ENCODE peak calls at places on chromosomes 13 and 19, in four cellular contexts. M is ELR, T is frontal cortex, Z is left cardiac atrium. Q is an unnamed sample.

GRCh38 chr13:33353210-33353609 is 67.7 kb upstream of the STARD13 start:
- DNase-seq in M (no peak), T (no peak), Z (peak), Q (no peak)

GRCh38 chr13:29182216-29182615 is 362.1 kb downstream of the MTUS2 start:
- DNase-seq in M (peak), T (no peak), Z (no peak), Q (no peak)

GRCh38 chr19:50190439-50190891 is 13.0 kb upstream of the MYH14 start:
- DNase-seq in M (no peak), T (no peak), Z (no peak), Q (no peak)

GRCh38 chr13:31756346-31756745 is 17.0 kb downstream of the RXFP2 start:
- DNase-seq in M (peak), T (no peak), Z (no peak), Q (no peak)

GRCh38 chr13:108549989-108550388 is 79.4 kb upstream of the MYO16 start:
- DNase-seq in M (no peak), T (no peak), Z (no peak), Q (no peak)

GRCh38 chr13:112452380-112453206 is 76.4 kb downstream of the SPACA7 start:
- DNase-seq in M (no peak), T (no peak), Z (no peak), Q (no peak)

GRCh38 chr13:106096661-106097092 is 438.8 kb downstream of the EFNB2 start:
- DNase-seq in M (peak), T (no peak), Z (no peak), Q (no peak)

GRCh38 chr13:102028198-102028597 is 373.6 kb downstream of the FGF14 start:
- DNase-seq in M (no peak), T (no peak), Z (no peak), Q (no peak)

GRCh38 chr19:48436586-48436985 is 9.2 kb upstream of the GRWD1 start:
- DNase-seq in M (no peak), T (no peak), Z (no peak), Q (no peak)

GRCh38 chr13:74550039-74550438 is 415.8 kb upstream of the KLF12 start:
- DNase-seq in M (no peak), T (no peak), Z (no peak), Q (no peak)

GRCh38 chr13:28684257-28684656 is 25.3 kb downstream of the POMP start:
- DNase-seq in M (no peak), T (no peak), Z (no peak), Q (no peak)

GRCh38 chr19:17184381-17184841 is 30.7 kb upstream of the USE1 start:
- DNase-seq in M (no peak), T (no peak), Z (no peak), Q (no peak)

GRCh38 chr13:39515231-39515630 is 87.8 kb downstream of the LHFPL6 start:
- DNase-seq in M (no peak), T (no peak), Z (no peak), Q (no peak)

GRCh38 chr13:43036386-43037220 is 13.2 kb downstream of the DNAJC15 start:
- DNase-seq in M (no peak), T (no peak), Z (peak), Q (no peak)

GRCh38 chr13:27007166-27007565 is 164.4 kb downstream of the USP12 start:
- DNase-seq in M (no peak), T (no peak), Z (no peak), Q (no peak)

GRCh38 chr19:46376241-46377153 is 29.6 kb downstream of the PPP5C start:
- DNase-seq in M (no peak), T (no peak), Z (no peak), Q (no peak)

GRCh38 chr13:110445183-110445582 is 116.3 kb downstream of the RAB20 start:
- DNase-seq in M (peak), T (no peak), Z (no peak), Q (no peak)

GRCh38 chr19:3275068-3275582 is 50.7 kb downstream of the CELF5 start:
- DNase-seq in M (peak), T (peak), Z (no peak), Q (no peak)

GRCh38 chr19:40214936-40215335 is 3.2 kb downstream of the TTC9B start:
- DNase-seq in M (no peak), T (no peak), Z (no peak), Q (no peak)

Q was measured in NCI-H460.